ENCODE peak calls at places on chromosomes 5 and 9, in five cellular contexts. One of them, this sample, is unnamed.

GRCh38 chr5:132775439-132776076 is 1.5 kb downstream of the SEPTIN8 start:
- DNase-seq in SJSA1: no peak
- DNase-seq in PC-9: peak; percentile 62
- DNase-seq in neural progenitor cell: peak; percentile 26
- DNase-seq in neuronal stem cell: no peak
- DNase-seq in this sample: no peak

GRCh38 chr5:83523926-83524325 is 52.4 kb downstream of the VCAN start:
- DNase-seq in PC-9: no peak
- DNase-seq in neuronal stem cell: no peak
- DNase-seq in neural progenitor cell: no peak
- DNase-seq in SJSA1: no peak
- DNase-seq in this sample: no peak

GRCh38 chr5:77210091-77211012 is at the start of gene PDE8B:
- DNase-seq in neural progenitor cell: peak; percentile 62
- DNase-seq in PC-9: no peak
- DNase-seq in SJSA1: no peak
- DNase-seq in neuronal stem cell: no peak
- DNase-seq in this sample: no peak

GRCh38 chr5:52915176-52915875 is 73.8 kb upstream of the ITGA2 start:
- DNase-seq in PC-9: peak; percentile 58
- DNase-seq in SJSA1: peak; percentile 87
- DNase-seq in neuronal stem cell: peak; percentile 65
- DNase-seq in neural progenitor cell: peak; percentile 66
- DNase-seq in this sample: no peak

GRCh38 chr9:133054966-133055365 is 6.8 kb upstream of the CEL start:
- DNase-seq in PC-9: no peak
- DNase-seq in neural progenitor cell: no peak
- DNase-seq in SJSA1: peak; percentile 48
- DNase-seq in neuronal stem cell: no peak
- DNase-seq in this sample: no peak

GRCh38 chr5:108059334-108059733 is 322.6 kb downstream of the FBXL17 start:
- DNase-seq in SJSA1: no peak
- DNase-seq in neural progenitor cell: no peak
- DNase-seq in PC-9: no peak
- DNase-seq in neuronal stem cell: no peak
- DNase-seq in this sample: no peak

GRCh38 chr5:76718880-76719279 is 3.0 kb downstream of the F2R start:
- DNase-seq in SJSA1: no peak
- DNase-seq in neuronal stem cell: no peak
- DNase-seq in PC-9: no peak
- DNase-seq in neural progenitor cell: no peak
- DNase-seq in this sample: no peak

GRCh38 chr9:121902483-121903135 is 190.5 kb downstream of the TTLL11 start:
- DNase-seq in SJSA1: peak; percentile 25
- DNase-seq in PC-9: no peak
- DNase-seq in neuronal stem cell: no peak
- DNase-seq in neural progenitor cell: no peak
- DNase-seq in this sample: no peak

GRCh38 chr9:81375461-81376100 is 313.8 kb downstream of the TLE1 start:
- DNase-seq in PC-9: no peak
- DNase-seq in neuronal stem cell: no peak
- DNase-seq in SJSA1: no peak
- DNase-seq in neural progenitor cell: no peak
- DNase-seq in this sample: no peak

GRCh38 chr5:41869150-41869738 is 981 bp downstream of the OXCT1 start:
- DNase-seq in neural progenitor cell: peak; percentile 56
- DNase-seq in neuronal stem cell: no peak
- DNase-seq in SJSA1: no peak
- DNase-seq in PC-9: no peak
- DNase-seq in this sample: no peak

GRCh38 chr9:125428060-125428481 is 166.4 kb downstream of the GAPVD1 start:
- DNase-seq in PC-9: no peak
- DNase-seq in neural progenitor cell: no peak
- DNase-seq in neuronal stem cell: no peak
- DNase-seq in SJSA1: no peak
- DNase-seq in this sample: no peak

GRCh38 chr9:16915126-16915831 is 44.8 kb upstream of the BNC2 start:
- DNase-seq in SJSA1: no peak
- DNase-seq in neural progenitor cell: no peak
- DNase-seq in PC-9: no peak
- DNase-seq in neuronal stem cell: no peak
- DNase-seq in this sample: no peak

GRCh38 chr9:73643379-73644013 is 491.8 kb downstream of the ANXA1 start:
- DNase-seq in neuronal stem cell: no peak
- DNase-seq in SJSA1: no peak
- DNase-seq in PC-9: peak; percentile 66
- DNase-seq in neural progenitor cell: no peak
- DNase-seq in this sample: no peak

GRCh38 chr5:86623785-86624483 is 6.2 kb downstream of the COX7C start:
- DNase-seq in neuronal stem cell: no peak
- DNase-seq in PC-9: no peak
- DNase-seq in neural progenitor cell: no peak
- DNase-seq in SJSA1: no peak
- DNase-seq in this sample: no peak

GRCh38 chr9:101449071-101449721 is 13.6 kb upstream of the ALDOB start:
- DNase-seq in neuronal stem cell: peak; percentile 61
- DNase-seq in neural progenitor cell: peak; percentile 91
- DNase-seq in SJSA1: peak; percentile 64
- DNase-seq in PC-9: peak; percentile 67
- DNase-seq in this sample: peak; percentile 78

GRCh38 chr9:16337322-16338029 is 533.0 kb downstream of the BNC2 start:
- DNase-seq in PC-9: peak; percentile 96
- DNase-seq in neural progenitor cell: no peak
- DNase-seq in neuronal stem cell: no peak
- DNase-seq in SJSA1: peak; percentile 43
- DNase-seq in this sample: no peak

GRCh38 chr9:21696411-21696865 is 106.0 kb upstream of the MTAP start:
- DNase-seq in neuronal stem cell: no peak
- DNase-seq in PC-9: no peak
- DNase-seq in SJSA1: no peak
- DNase-seq in neural progenitor cell: peak; percentile 23
- DNase-seq in this sample: no peak

GRCh38 chr9:87267251-87267679 is 230.4 kb upstream of the DAPK1 start:
- DNase-seq in PC-9: no peak
- DNase-seq in SJSA1: no peak
- DNase-seq in neuronal stem cell: no peak
- DNase-seq in neural progenitor cell: no peak
- DNase-seq in this sample: no peak

GRCh38 chr9:95517559-95517933 is 775 bp upstream of the PTCH1 start:
- DNase-seq in neuronal stem cell: no peak
- DNase-seq in PC-9: no peak
- DNase-seq in SJSA1: no peak
- DNase-seq in neural progenitor cell: no peak
- DNase-seq in this sample: no peak

GRCh38 chr5:57082441-57083067 is 91.3 kb upstream of the GPBP1 start:
- DNase-seq in neuronal stem cell: no peak
- DNase-seq in neural progenitor cell: no peak
- DNase-seq in PC-9: peak; percentile 44
- DNase-seq in SJSA1: no peak
- DNase-seq in this sample: no peak

GRCh38 chr9:19409406-19410194 is 791 bp downstream of the ACER2 start:
- DNase-seq in neural progenitor cell: peak; percentile 64
- DNase-seq in SJSA1: no peak
- DNase-seq in neuronal stem cell: no peak
- DNase-seq in PC-9: peak; percentile 48
- DNase-seq in this sample: peak; percentile 78

GRCh38 chr5:94485017-94485517 is 133.3 kb downstream of the KIAA0825 start:
- DNase-seq in neuronal stem cell: no peak
- DNase-seq in neural progenitor cell: no peak
- DNase-seq in SJSA1: no peak
- DNase-seq in PC-9: no peak
- DNase-seq in this sample: no peak

GRCh38 chr5:94480511-94480910 is 137.9 kb downstream of the KIAA0825 start:
- DNase-seq in neural progenitor cell: no peak
- DNase-seq in SJSA1: no peak
- DNase-seq in PC-9: no peak
- DNase-seq in neuronal stem cell: no peak
- DNase-seq in this sample: no peak

DNA sequence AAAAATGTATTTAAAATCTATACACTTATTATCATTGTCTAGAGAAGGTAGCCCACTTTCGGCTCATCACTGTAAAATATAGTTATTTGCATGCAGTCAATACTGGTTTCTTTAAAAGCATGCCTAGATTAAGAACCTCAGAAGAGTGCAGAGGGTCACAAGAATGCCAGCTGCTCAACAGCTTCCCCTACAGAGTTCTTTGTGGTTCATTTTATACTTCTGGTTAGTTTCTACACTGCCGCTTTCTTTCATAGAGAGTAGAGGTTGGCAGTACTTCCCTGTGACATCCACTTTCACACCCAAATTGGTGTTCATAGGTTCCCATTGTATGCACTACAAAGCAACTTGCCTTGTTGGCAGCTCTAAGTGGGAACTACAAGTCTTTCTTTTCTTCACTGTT is 137.3 kb downstream of the KIAA0825 start:
- DNase-seq in neural progenitor cell: peak; percentile 11
- DNase-seq in neuronal stem cell: no peak
- DNase-seq in PC-9: no peak
- DNase-seq in SJSA1: no peak
- DNase-seq in this sample: no peak
- H3K36me3 ChIP-seq in neural progenitor cell: no peaks in the 10 kb centered on the region
- H3K36me3 ChIP-seq in neuronal stem cell: no peaks in the 10 kb centered on the region
- H3K36me3 ChIP-seq in PC-9: no peaks in the 10 kb centered on the region
- H3K36me3 ChIP-seq in SJSA1: no peaks in the 10 kb centered on the region
- H3K36me3 ChIP-seq in this sample: no peaks in the 10 kb centered on the region

GRCh38 chr9:89357331-89358197 is 39.3 kb downstream of the SECISBP2 start:
- DNase-seq in neuronal stem cell: no peak
- DNase-seq in SJSA1: no peak
- DNase-seq in PC-9: no peak
- DNase-seq in neural progenitor cell: no peak
- DNase-seq in this sample: no peak
- H3K36me3 ChIP-seq in neuronal stem cell: peaks cover 56% of the 10 kb centered on the region
- H3K36me3 ChIP-seq in SJSA1: peaks cover 53% of the 10 kb centered on the region
- H3K36me3 ChIP-seq in PC-9: peaks cover 7% of the 10 kb centered on the region
- H3K36me3 ChIP-seq in neural progenitor cell: peaks cover 2% of the 10 kb centered on the region
- H3K36me3 ChIP-seq in this sample: peaks cover 74% of the 10 kb centered on the region

GRCh38 chr5:124828731-124829130 is 82.3 kb upstream of the ZNF608 start:
- DNase-seq in neuronal stem cell: no peak
- DNase-seq in neural progenitor cell: no peak
- DNase-seq in PC-9: no peak
- DNase-seq in SJSA1: no peak
- DNase-seq in this sample: no peak
- H3K36me3 ChIP-seq in neuronal stem cell: no peaks in the 10 kb centered on the region
- H3K36me3 ChIP-seq in neural progenitor cell: no peaks in the 10 kb centered on the region
- H3K36me3 ChIP-seq in PC-9: no peaks in the 10 kb centered on the region
- H3K36me3 ChIP-seq in SJSA1: no peaks in the 10 kb centered on the region
- H3K36me3 ChIP-seq in this sample: no peaks in the 10 kb centered on the region

DNA sequence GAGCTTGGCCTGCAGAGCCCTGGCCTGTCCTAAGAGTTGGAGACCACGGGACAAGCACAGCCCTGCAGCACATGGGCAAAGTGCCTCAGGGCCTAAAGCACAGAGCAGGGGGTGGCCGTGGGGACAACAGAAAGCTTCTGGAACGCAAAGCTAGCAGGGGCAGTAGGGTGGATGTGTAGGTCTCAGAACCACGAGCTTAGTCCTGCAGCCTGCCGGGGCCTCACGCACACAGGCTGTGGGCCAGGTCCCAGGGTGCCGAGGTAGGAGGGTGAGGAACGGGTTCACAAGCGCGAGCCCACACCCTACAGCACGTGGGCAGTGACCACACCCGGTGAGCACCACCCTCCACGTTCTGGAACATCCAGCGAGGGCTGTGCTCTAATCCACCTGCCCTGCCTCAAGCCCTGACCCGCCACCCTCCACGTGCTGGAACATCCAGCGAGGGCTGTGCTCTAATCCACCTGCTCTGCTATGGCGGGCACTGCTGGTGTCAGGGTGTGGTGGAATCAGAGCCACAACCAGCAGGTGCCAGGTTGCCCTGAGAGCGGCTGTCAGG is 9.3 kb downstream of the CLPTM1L start:
- DNase-seq in neural progenitor cell: no peak
- DNase-seq in neuronal stem cell: no peak
- DNase-seq in PC-9: no peak
- DNase-seq in SJSA1: no peak
- DNase-seq in this sample: no peak
- H3K36me3 ChIP-seq in neural progenitor cell: no peaks in the 10 kb centered on the region
- H3K36me3 ChIP-seq in neuronal stem cell: peaks cover 56% of the 10 kb centered on the region
- H3K36me3 ChIP-seq in PC-9: peaks cover 28% of the 10 kb centered on the region
- H3K36me3 ChIP-seq in SJSA1: peaks cover 82% of the 10 kb centered on the region
- H3K36me3 ChIP-seq in this sample: peaks cover 90% of the 10 kb centered on the region